ENCODE peak calls at places on chromosomes 1 and 21, in nine cellular contexts. V is HFF-Myc; R is RWPE1; K is IMR-90; Y is fibroblast of pulmonary artery; Q is CD4-positive, alpha-beta T cell; I is cardiac fibroblast; A is glutamatergic neuron; O is endodermal cell. D is an unnamed sample.

GRCh38 chr21:45861156-45861870 is 120.3 kb upstream of the COL6A1 start:
- DNase-seq in Q (no peak), V (no peak), R (no peak), A (no peak), Y (no peak), O (peak), I (no peak), K (no peak), D (no peak)

GRCh38 chr1:109306832-109307362 is at the start of gene MYBPHL:
- DNase-seq in A (peak), V (no peak), O (peak), I (no peak), Q (no peak), R (no peak), Y (no peak), K (no peak), D (no peak)

GRCh38 chr1:83022206-83022605 is 976.7 kb downstream of the TTLL7 start:
- DNase-seq in Y (no peak), K (no peak), A (no peak), Q (no peak), R (no peak), I (no peak), O (no peak), V (no peak), D (no peak)

GRCh38 chr1:85296980-85297379 is 20.5 kb upstream of the BCL10 start:
- DNase-seq in K (peak), Q (no peak), O (no peak), R (no peak), Y (no peak), A (no peak), V (no peak), I (peak), D (no peak)

GRCh38 chr1:108801101-108801500 is 54.6 kb downstream of the STXBP3 start:
- DNase-seq in O (no peak), K (peak), Y (peak), I (peak), Q (no peak), A (no peak), R (no peak), V (no peak), D (no peak)

GRCh38 chr1:65421341-65422174 is 1.1 kb downstream of the LEPR start:
- DNase-seq in Q (no peak), K (peak), O (no peak), I (no peak), R (no peak), A (no peak), V (no peak), Y (peak), D (no peak)

GRCh38 chr1:5939268-5940060 is 52.8 kb downstream of the NPHP4 start:
- DNase-seq in Y (no peak), I (no peak), Q (no peak), O (no peak), V (no peak), R (peak), A (no peak), K (no peak), D (no peak)

GRCh38 chr1:92975551-92976232 is 14.4 kb upstream of the DIPK1A start:
- DNase-seq in O (no peak), R (no peak), A (no peak), K (no peak), V (no peak), Q (no peak), I (no peak), Y (no peak), D (no peak)

GRCh38 chr1:232538943-232539302 is 91.0 kb downstream of the SIPA1L2 start:
- DNase-seq in Q (no peak), V (no peak), A (no peak), I (no peak), K (no peak), O (no peak), Y (peak), R (no peak), D (no peak)

GRCh38 chr1:13863701-13864100 is 163.7 kb downstream of the PRDM2 start:
- DNase-seq in R (no peak), A (no peak), V (no peak), O (no peak), I (no peak), Y (no peak), K (no peak), Q (no peak), D (no peak)

GRCh38 chr1:221742555-221743415 is 896 bp upstream of the DUSP10 start:
- DNase-seq in Q (peak), O (peak), A (peak), Y (peak), K (peak), R (peak), I (peak), V (peak), D (peak)

GRCh38 chr1:30313584-30313983 is 409.8 kb downstream of the MATN1 start:
- DNase-seq in V (no peak), Y (no peak), O (no peak), Q (no peak), R (no peak), I (no peak), A (no peak), K (no peak), D (no peak)

GRCh38 chr1:162145280-162145965 is 75.9 kb downstream of the NOS1AP start:
- DNase-seq in K (no peak), Y (no peak), O (peak), Q (no peak), I (no peak), V (no peak), R (no peak), A (no peak), D (no peak)

DNA sequence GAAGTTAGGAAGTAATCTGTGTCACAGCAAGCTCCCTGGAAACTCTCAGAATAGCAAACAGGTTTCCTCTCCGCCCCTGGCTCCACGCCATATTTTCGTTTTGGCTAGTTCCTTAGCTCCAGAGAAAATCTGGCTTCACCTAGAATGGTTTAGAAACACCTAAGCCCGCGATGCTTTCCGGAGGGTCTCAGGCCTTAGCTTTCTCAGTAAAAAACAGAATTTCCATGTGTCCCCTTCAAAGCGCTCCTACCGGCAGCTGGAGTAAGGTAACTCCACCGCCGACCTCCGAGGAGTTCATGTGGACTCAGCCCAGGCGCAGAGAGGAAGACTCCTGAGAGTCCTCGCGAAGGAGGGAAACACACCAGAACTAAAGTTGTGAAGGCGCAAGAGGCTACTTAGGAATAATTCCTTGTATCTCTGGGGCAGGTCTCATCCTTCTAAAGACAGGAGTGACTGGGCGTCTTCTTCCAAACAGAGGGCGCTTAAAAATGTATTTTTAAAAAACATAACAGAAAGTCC is 406 bp downstream of the KIAA0040 start:
- DNase-seq in A (no peak), V (no peak), K (no peak), Q (peak), Y (peak), O (peak), I (peak), R (no peak), D (peak)
- TF ChIP-seq CTCF in A (no peak), V (no peak), K (no peak), Q (no peak), Y (no peak), O (no peak), I (no peak), R (no peak), D (no peak)

GRCh38 chr1:223674119-223674890 is 8.8 kb upstream of the CAPN8 start:
- DNase-seq in V (no peak), I (no peak), K (no peak), Q (no peak), R (no peak), A (no peak), Y (no peak), O (no peak), D (no peak)

GRCh38 chr1:223667484-223668182 is 2.1 kb upstream of the CAPN8 start:
- DNase-seq in A (no peak), Y (peak), V (no peak), R (no peak), O (no peak), Q (no peak), I (peak), K (no peak), D (no peak)

GRCh38 chr1:223669003-223669402 is 3.5 kb upstream of the CAPN8 start:
- DNase-seq in V (no peak), Y (no peak), Q (no peak), I (no peak), O (no peak), R (no peak), A (no peak), K (no peak), D (no peak)

GRCh38 chr1:223665592-223666312 is at the start of gene CAPN8:
- DNase-seq in O (no peak), R (peak), A (no peak), V (no peak), K (no peak), Y (no peak), I (no peak), Q (no peak), D (no peak)

GRCh38 chr1:223670458-223671159 is 5.1 kb upstream of the CAPN8 start:
- DNase-seq in K (peak), A (peak), O (peak), R (no peak), Y (peak), V (no peak), Q (no peak), I (peak), D (no peak)
- TF ChIP-seq CTCF in K (peak), A (peak), O (peak), R (no peak), Y (peak), V (peak), Q (no peak), I (peak), D (peak)

GRCh38 chr1:229254910-229255541 is 15.9 kb upstream of the RAB4A start:
- DNase-seq in O (peak), R (no peak), Y (peak), I (peak), V (no peak), A (no peak), Q (peak), K (no peak), D (no peak)
- TF ChIP-seq CTCF in O (peak), R (peak), Y (peak), I (peak), V (no peak), A (no peak), Q (peak), K (peak), D (no peak)

DNA sequence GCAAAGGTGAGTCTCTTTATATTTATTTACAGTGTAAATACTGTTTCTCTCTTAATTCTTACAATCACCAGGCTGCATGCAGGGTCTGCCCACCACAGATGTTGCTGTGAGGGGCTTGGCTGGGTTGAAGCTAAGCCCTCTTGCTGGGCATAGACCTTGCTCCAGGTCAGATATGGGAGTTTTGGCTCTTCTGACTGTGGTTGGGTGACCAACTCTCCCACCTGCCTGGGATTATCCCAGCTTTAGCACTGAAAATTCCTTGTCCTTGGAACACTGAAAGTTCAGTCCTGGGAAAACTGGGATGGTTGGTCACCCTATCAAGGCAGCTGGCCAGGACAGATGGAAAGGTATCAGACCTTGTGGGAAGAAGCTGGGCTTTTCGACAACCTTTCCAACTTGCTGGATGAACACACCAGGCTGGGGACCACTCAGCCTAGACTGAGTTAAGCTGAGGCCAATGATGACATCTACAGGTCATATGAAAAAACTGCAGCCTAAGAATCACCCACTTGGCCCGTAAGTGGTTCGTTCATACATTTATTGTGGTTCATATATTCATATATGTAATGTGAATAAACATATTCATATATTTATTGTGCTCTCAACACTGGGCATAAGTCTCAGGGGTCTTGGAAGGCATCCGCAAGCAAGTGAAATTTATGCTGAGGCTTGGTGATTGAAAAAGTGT is 26.6 kb upstream of the HPDL start:
- DNase-seq in O (peak), Y (peak), V (peak), K (peak), Q (peak), I (peak), A (peak), R (peak), D (no peak)
- TF ChIP-seq CTCF in O (peak), Y (peak), V (peak), K (peak), Q (peak), I (peak), A (peak), R (peak), D (peak)

GRCh38 chr1:28582248-28582615 is 9.8 kb upstream of the RAB42 start:
- DNase-seq in A (no peak), Y (peak), K (no peak), R (peak), I (peak), V (no peak), O (no peak), Q (no peak), D (no peak)

GRCh38 chr1:28579374-28579773 is 12.7 kb upstream of the RAB42 start:
- DNase-seq in I (no peak), O (no peak), A (no peak), R (no peak), Y (no peak), Q (no peak), V (no peak), K (no peak), D (no peak)

GRCh38 chr1:28578696-28579218 is 13.3 kb upstream of the RAB42 start:
- DNase-seq in O (no peak), V (no peak), A (no peak), Q (no peak), I (no peak), R (no peak), K (no peak), Y (no peak), D (no peak)

GRCh38 chr1:28581531-28582247 is 10.4 kb upstream of the RAB42 start:
- DNase-seq in A (peak), Y (peak), O (peak), I (peak), K (peak), V (peak), R (peak), Q (peak), D (peak)

DNA sequence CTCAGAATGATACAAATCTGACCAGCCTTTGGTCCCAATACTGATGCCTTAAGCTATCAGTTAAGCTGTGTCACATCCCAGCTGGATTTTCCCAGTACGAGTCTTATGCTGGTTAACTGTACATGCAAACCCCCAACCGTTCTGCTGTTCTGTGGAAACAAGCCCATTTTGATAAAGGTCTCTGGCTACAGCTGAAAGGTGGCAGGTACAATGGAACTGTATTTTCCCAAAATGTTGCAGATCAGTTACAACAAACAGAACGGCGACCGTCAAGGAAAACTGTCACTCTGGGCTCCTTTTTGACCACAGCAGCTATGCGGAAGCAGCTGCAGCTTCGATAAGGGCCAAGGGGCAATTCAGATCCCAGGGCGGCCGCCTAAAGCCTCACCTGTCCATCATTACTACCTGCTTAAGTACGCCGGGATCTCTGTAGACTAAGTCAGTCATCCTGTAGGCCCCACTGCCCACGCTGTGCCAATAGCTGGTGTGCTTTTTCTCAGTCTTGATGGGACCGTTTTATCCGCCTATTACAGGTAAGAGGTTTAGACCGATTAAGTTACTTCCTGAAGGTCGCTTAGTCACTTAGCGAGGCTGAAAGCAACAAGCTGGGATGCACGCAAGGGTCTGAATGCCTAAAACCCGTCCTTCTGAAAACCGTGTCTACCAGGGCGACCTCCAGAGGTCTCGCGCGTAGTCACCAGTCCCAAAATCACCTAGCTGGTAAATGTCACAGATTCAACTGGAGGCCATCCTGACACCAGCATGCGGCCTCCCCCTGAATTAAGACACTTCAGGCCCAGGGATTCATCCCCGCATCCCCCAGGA is 11.1 kb upstream of the RAB42 start:
- DNase-seq in A (peak), R (peak), I (peak), K (peak), Y (peak), Q (peak), V (no peak), O (peak), D (no peak)
- TF ChIP-seq CTCF in A (no peak), R (no peak), I (no peak), K (no peak), Y (peak), Q (peak), V (no peak), O (peak), D (no peak)

GRCh38 chr1:2801535-2802291 is at the start of gene TTC34:
- DNase-seq in A (peak), Q (peak), O (no peak), Y (no peak), R (peak), I (no peak), V (no peak), K (no peak), D (no peak)
- TF ChIP-seq CTCF in A (peak), Q (peak), O (no peak), Y (no peak), R (peak), I (no peak), V (no peak), K (no peak), D (no peak)

GRCh38 chr21:27476696-27477095 is 509.8 kb upstream of the ADAMTS5 start:
- DNase-seq in K (peak), Y (peak), I (peak), O (no peak), Q (no peak), A (no peak), R (no peak), V (no peak), D (no peak)
- TF ChIP-seq CTCF in K (peak), Y (peak), I (peak), O (peak), Q (no peak), A (no peak), R (no peak), V (peak), D (no peak)

GRCh38 chr1:2584822-2585317 is 1.7 kb upstream of the PRXL2B start:
- DNase-seq in Q (no peak), K (no peak), R (no peak), Y (no peak), I (no peak), V (no peak), O (no peak), A (peak), D (no peak)
- TF ChIP-seq CTCF in Q (no peak), K (no peak), R (no peak), Y (no peak), I (no peak), V (no peak), O (no peak), A (no peak), D (no peak)

DNA sequence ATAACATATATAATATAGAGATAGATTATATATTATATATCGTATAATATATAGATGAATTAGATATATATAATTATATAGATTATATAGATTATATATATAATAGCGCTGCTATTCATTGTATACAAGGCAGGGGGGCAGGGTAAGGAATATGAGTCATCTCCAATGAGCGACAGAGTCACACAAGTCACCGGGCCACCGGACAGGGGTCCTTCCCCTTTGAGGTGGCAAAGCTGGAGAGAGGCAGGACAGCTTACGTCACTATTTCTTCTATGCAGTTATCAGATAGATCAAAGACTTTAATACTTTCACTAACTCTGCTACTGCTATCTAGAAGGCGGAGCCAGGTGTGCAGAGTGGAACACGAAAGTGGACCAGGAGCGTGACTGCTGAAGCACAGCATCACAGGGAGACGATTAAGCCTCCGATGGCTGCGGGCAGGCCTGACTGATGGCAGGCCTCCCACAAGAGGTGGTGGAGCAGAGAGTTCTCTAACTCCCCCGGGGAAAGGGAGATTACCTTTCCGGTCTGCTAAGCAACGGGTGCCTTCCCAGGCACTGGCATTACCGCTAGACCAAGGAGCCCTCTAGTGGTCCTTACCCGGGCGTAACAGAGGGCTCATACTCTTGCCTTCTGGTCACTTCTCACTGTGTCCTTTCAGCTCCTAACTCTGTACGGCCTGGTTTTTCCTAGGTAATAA is 2154.7 kb downstream of the MRPL39 start:
- DNase-seq in V (no peak), O (peak), K (no peak), Q (no peak), I (no peak), A (peak), R (no peak), Y (no peak), D (no peak)
- TF ChIP-seq CTCF in V (no peak), O (peak), K (no peak), Q (no peak), I (no peak), A (peak), R (peak), Y (no peak), D (no peak)

D was measured in mesothelial cell of epicardium.